ENCODE peak calls at places on chromosomes 6 and 20, in seven cellular contexts. P is fibroblast of lung, G is esophagus squamous epithelium, K is astrocyte, X is AG04450, Y is OCI-LY7, H is adrenal gland. J is an unnamed sample.

GRCh38 chr20:18879262-18879661 is 65.7 kb downstream of the SCP2D1 start:
- DNase-seq in P (no peak), G (no peak), K (no peak), X (no peak), Y (no peak), H (no peak), J (no peak)

GRCh38 chr20:38833857-38834164 is 28.3 kb downstream of the PPP1R16B start:
- DNase-seq in P (no peak), G (no peak), K (no peak), X (no peak), Y (peak; percentile 39), H (no peak), J (no peak)

GRCh38 chr6:17714879-17715860 is 8.4 kb upstream of the NUP153 start:
- DNase-seq in P (peak; percentile 97), G (no peak), K (peak; percentile 95), X (peak; percentile 80), Y (no peak), H (peak; percentile 29), J (no peak)

GRCh38 chr6:52505726-52506501 is 70.9 kb downstream of the TRAM2 start:
- DNase-seq in P (no peak), G (no peak), K (no peak), X (no peak), Y (peak; percentile 46), H (no peak), J (no peak)

GRCh38 chr6:165936096-165936495 is 231.6 kb downstream of the TBXT start:
- DNase-seq in P (no peak), G (no peak), K (no peak), X (no peak), Y (no peak), H (no peak), J (no peak)

GRCh38 chr20:59144179-59144830 is 19.3 kb upstream of the ZNF831 start:
- DNase-seq in P (no peak), G (no peak), K (no peak), X (no peak), Y (no peak), H (no peak), J (no peak)

GRCh38 chr20:55515831-55516230 is 489.5 kb downstream of the CBLN4 start:
- DNase-seq in P (no peak), G (no peak), K (no peak), X (no peak), Y (no peak), H (no peak), J (no peak)

GRCh38 chr20:57374343-57374930 is 16.8 kb upstream of the RBM38 start:
- DNase-seq in P (no peak), G (no peak), K (no peak), X (no peak), Y (no peak), H (no peak), J (no peak)

GRCh38 chr6:38187285-38187684 is 367.8 kb downstream of the ZFAND3 start:
- DNase-seq in P (no peak), G (no peak), K (no peak), X (no peak), Y (no peak), H (no peak), J (no peak)

GRCh38 chr6:36098920-36099647 is 31.2 kb upstream of the MAPK13 start:
- DNase-seq in P (peak; percentile 15), G (no peak), K (no peak), X (no peak), Y (no peak), H (no peak), J (no peak)

GRCh38 chr6:80508885-80509630 is 402.6 kb downstream of the BCKDHB start:
- DNase-seq in P (no peak), G (no peak), K (no peak), X (peak; percentile 16), Y (no peak), H (no peak), J (no peak)

GRCh38 chr6:7910654-7911344 is at the start of gene TXNDC5:
- DNase-seq in P (peak; percentile 68), G (no peak), K (peak; percentile 41), X (no peak), Y (peak; percentile 75), H (peak; percentile 86), J (peak; percentile 88)

GRCh38 chr6:41222513-41222912 is 5.6 kb upstream of the TREML4 start:
- DNase-seq in P (no peak), G (no peak), K (no peak), X (no peak), Y (no peak), H (no peak), J (no peak)

GRCh38 chr6:502761-503160 is 111.2 kb downstream of the IRF4 start:
- DNase-seq in P (no peak), G (no peak), K (no peak), X (no peak), Y (no peak), H (no peak), J (no peak)

GRCh38 chr20:47358052-47358671 is 1.7 kb upstream of the ZMYND8 start:
- DNase-seq in P (no peak), G (no peak), K (no peak), X (no peak), Y (peak; percentile 20), H (no peak), J (no peak)

GRCh38 chr20:36929290-36929689 is 22.2 kb downstream of the SAMHD1 start:
- DNase-seq in P (peak; percentile 32), G (no peak), K (no peak), X (no peak), Y (no peak), H (no peak), J (no peak)

GRCh38 chr6:81762132-81762531 is 9.7 kb upstream of the TENT5A start:
- DNase-seq in P (peak; percentile 21), G (no peak), K (no peak), X (no peak), Y (no peak), H (no peak), J (no peak)

GRCh38 chr6:158290659-158291058 is 21.6 kb upstream of the TULP4 start:
- DNase-seq in P (no peak), G (no peak), K (no peak), X (no peak), Y (peak; percentile 85), H (no peak), J (peak; percentile 87)

GRCh38 chr6:137423444-137424168 is 70.6 kb downstream of the OLIG3 start:
- DNase-seq in P (no peak), G (no peak), K (no peak), X (no peak), Y (peak; percentile 65), H (no peak), J (no peak)
- H3K27ac ChIP-seq in P (no peak overlapping the region), G (no peak overlapping the region), K (no peak overlapping the region), X (no peak overlapping the region), Y (peak overlapping the region; percentile 65), H (no peak overlapping the region), J (no peak overlapping the region)

GRCh38 chr6:27758471-27758870 is 153.7 kb downstream of the OR2B2 start:
- DNase-seq in P (no peak), G (no peak), K (no peak), X (no peak), Y (no peak), H (no peak), J (no peak)
- H3K4me3 ChIP-seq in P (no peak overlapping the region), G (no peak overlapping the region), K (no peak overlapping the region), X (no peak overlapping the region), Y (no peak overlapping the region), H (no peak overlapping the region), J (no peak overlapping the region)

GRCh38 chr6:26568601-26569432 is 27.9 kb upstream of the ABT1 start:
- DNase-seq in P (peak; percentile 75), G (no peak), K (peak; percentile 64), X (peak; percentile 87), Y (peak; percentile 92), H (peak; percentile 87), J (peak; percentile 96)
- H3K27ac ChIP-seq in P (peak overlapping the region; percentile 34), G (peak overlapping the region; percentile 72), K (no peak overlapping the region), X (peak overlapping the region; percentile 39), Y (peak overlapping the region; percentile 29), H (no peak overlapping the region), J (peak overlapping the region; percentile 60)

DNA sequence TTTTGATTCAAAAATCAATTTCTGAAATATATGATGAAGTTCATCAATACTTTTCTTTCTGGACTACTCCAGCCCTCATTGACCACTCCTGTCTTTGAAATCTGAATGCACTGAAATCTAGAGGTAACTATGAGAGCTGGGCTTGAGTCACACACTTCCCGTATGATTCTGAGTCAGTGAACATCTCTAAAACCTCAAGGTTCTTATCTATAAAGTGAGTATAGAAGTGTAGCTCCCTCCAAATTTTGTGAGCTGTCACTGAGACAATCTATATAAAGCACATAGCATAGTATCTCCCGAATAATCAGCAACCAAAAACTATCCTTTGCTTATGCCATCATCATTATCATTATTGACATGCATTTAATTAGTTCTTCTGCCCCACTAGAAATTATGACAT is 182.4 kb downstream of the TSHZ2 start:
- DNase-seq in P (peak; percentile 78), G (no peak), K (peak; percentile 76), X (no peak), Y (no peak), H (peak; percentile 53), J (no peak)
- H3K4me3 ChIP-seq in P (no peak overlapping the region), G (no peak overlapping the region), K (no peak overlapping the region), X (no peak overlapping the region), Y (no peak overlapping the region), H (no peak overlapping the region), J (no peak overlapping the region)

J was measured in Peyer's patch.